ENCODE peak calls at places on chromosomes 12 and 14, in eight cellular contexts. One of them, this sample, is unnamed.

GRCh38 chr12:14995583-14996425 is 23.0 kb downstream of the PDE6H start:
- DNase-seq in NCI-H1694 treated with DMSO at 0.1 percent for 48 hours: peak
- DNase-seq in natural killer cell treated with Interleukin-12 subunit alpha and Interleukin-12 subunit beta and Interleukin-15 and Interleukin-18, amount 100 ng/mL, for 72 hours: no peak
- DNase-seq in NCI-H748 treated with DMSO at 0.1 percent for 48 hours: peak
- DNase-seq in OCI-M1: peak
- DNase-seq in stimulated activated naive CD8-positive, alpha-beta T cell treated with anti-CD3 and anti-CD28 coated beads, Interleukin-15, amount 100 ng/mL, for 72 hours: no peak
- DNase-seq in astrocyte of the spinal cord: peak
- DNase-seq in HEK293T: peak
- DNase-seq in this sample: no peak

GRCh38 chr12:49674318-49674985 is 32.8 kb downstream of the FMNL3 start:
- DNase-seq in NCI-H1694 treated with DMSO at 0.1 percent for 48 hours: no peak
- DNase-seq in OCI-M1: no peak
- DNase-seq in astrocyte of the spinal cord: peak
- DNase-seq in natural killer cell treated with Interleukin-12 subunit alpha and Interleukin-12 subunit beta and Interleukin-15 and Interleukin-18, amount 100 ng/mL, for 72 hours: no peak
- DNase-seq in HEK293T: no peak
- DNase-seq in stimulated activated naive CD8-positive, alpha-beta T cell treated with anti-CD3 and anti-CD28 coated beads, Interleukin-15, amount 100 ng/mL, for 72 hours: no peak
- DNase-seq in NCI-H748 treated with DMSO at 0.1 percent for 48 hours: no peak
- DNase-seq in this sample: peak

GRCh38 chr12:2256915-2257314 is 204.1 kb downstream of the CACNA1C start:
- DNase-seq in astrocyte of the spinal cord: peak
- DNase-seq in OCI-M1: no peak
- DNase-seq in natural killer cell treated with Interleukin-12 subunit alpha and Interleukin-12 subunit beta and Interleukin-15 and Interleukin-18, amount 100 ng/mL, for 72 hours: no peak
- DNase-seq in NCI-H748 treated with DMSO at 0.1 percent for 48 hours: no peak
- DNase-seq in stimulated activated naive CD8-positive, alpha-beta T cell treated with anti-CD3 and anti-CD28 coated beads, Interleukin-15, amount 100 ng/mL, for 72 hours: no peak
- DNase-seq in HEK293T: no peak
- DNase-seq in NCI-H1694 treated with DMSO at 0.1 percent for 48 hours: no peak
- DNase-seq in this sample: no peak

GRCh38 chr14:104795781-104796681 is 483 bp upstream of the AKT1 start:
- DNase-seq in HEK293T: peak
- DNase-seq in astrocyte of the spinal cord: no peak
- DNase-seq in stimulated activated naive CD8-positive, alpha-beta T cell treated with anti-CD3 and anti-CD28 coated beads, Interleukin-15, amount 100 ng/mL, for 72 hours: peak
- DNase-seq in NCI-H748 treated with DMSO at 0.1 percent for 48 hours: no peak
- DNase-seq in NCI-H1694 treated with DMSO at 0.1 percent for 48 hours: no peak
- DNase-seq in OCI-M1: peak
- DNase-seq in natural killer cell treated with Interleukin-12 subunit alpha and Interleukin-12 subunit beta and Interleukin-15 and Interleukin-18, amount 100 ng/mL, for 72 hours: peak
- DNase-seq in this sample: peak

GRCh38 chr14:58844544-58844943 is 206.8 kb downstream of the DACT1 start:
- DNase-seq in natural killer cell treated with Interleukin-12 subunit alpha and Interleukin-12 subunit beta and Interleukin-15 and Interleukin-18, amount 100 ng/mL, for 72 hours: no peak
- DNase-seq in OCI-M1: no peak
- DNase-seq in astrocyte of the spinal cord: no peak
- DNase-seq in NCI-H748 treated with DMSO at 0.1 percent for 48 hours: peak
- DNase-seq in NCI-H1694 treated with DMSO at 0.1 percent for 48 hours: no peak
- DNase-seq in stimulated activated naive CD8-positive, alpha-beta T cell treated with anti-CD3 and anti-CD28 coated beads, Interleukin-15, amount 100 ng/mL, for 72 hours: no peak
- DNase-seq in HEK293T: no peak
- DNase-seq in this sample: no peak

GRCh38 chr14:36047912-36048311 is 128.6 kb downstream of the PTCSC3 start:
- DNase-seq in HEK293T: no peak
- DNase-seq in stimulated activated naive CD8-positive, alpha-beta T cell treated with anti-CD3 and anti-CD28 coated beads, Interleukin-15, amount 100 ng/mL, for 72 hours: no peak
- DNase-seq in NCI-H1694 treated with DMSO at 0.1 percent for 48 hours: no peak
- DNase-seq in NCI-H748 treated with DMSO at 0.1 percent for 48 hours: no peak
- DNase-seq in OCI-M1: no peak
- DNase-seq in natural killer cell treated with Interleukin-12 subunit alpha and Interleukin-12 subunit beta and Interleukin-15 and Interleukin-18, amount 100 ng/mL, for 72 hours: no peak
- DNase-seq in astrocyte of the spinal cord: no peak
- DNase-seq in this sample: no peak

GRCh38 chr14:103112488-103113243 is 10.6 kb upstream of the TNFAIP2 start:
- DNase-seq in stimulated activated naive CD8-positive, alpha-beta T cell treated with anti-CD3 and anti-CD28 coated beads, Interleukin-15, amount 100 ng/mL, for 72 hours: no peak
- DNase-seq in HEK293T: no peak
- DNase-seq in NCI-H1694 treated with DMSO at 0.1 percent for 48 hours: no peak
- DNase-seq in OCI-M1: no peak
- DNase-seq in NCI-H748 treated with DMSO at 0.1 percent for 48 hours: no peak
- DNase-seq in astrocyte of the spinal cord: no peak
- DNase-seq in natural killer cell treated with Interleukin-12 subunit alpha and Interleukin-12 subunit beta and Interleukin-15 and Interleukin-18, amount 100 ng/mL, for 72 hours: no peak
- DNase-seq in this sample: no peak

GRCh38 chr14:31020834-31021575 is 4.4 kb upstream of the AP4S1 start:
- DNase-seq in astrocyte of the spinal cord: no peak
- DNase-seq in NCI-H1694 treated with DMSO at 0.1 percent for 48 hours: no peak
- DNase-seq in NCI-H748 treated with DMSO at 0.1 percent for 48 hours: no peak
- DNase-seq in natural killer cell treated with Interleukin-12 subunit alpha and Interleukin-12 subunit beta and Interleukin-15 and Interleukin-18, amount 100 ng/mL, for 72 hours: no peak
- DNase-seq in OCI-M1: no peak
- DNase-seq in HEK293T: no peak
- DNase-seq in stimulated activated naive CD8-positive, alpha-beta T cell treated with anti-CD3 and anti-CD28 coated beads, Interleukin-15, amount 100 ng/mL, for 72 hours: no peak
- DNase-seq in this sample: no peak

GRCh38 chr14:72781476-72782181 is 112.3 kb downstream of the DPF3 start:
- DNase-seq in NCI-H1694 treated with DMSO at 0.1 percent for 48 hours: no peak
- DNase-seq in astrocyte of the spinal cord: peak
- DNase-seq in stimulated activated naive CD8-positive, alpha-beta T cell treated with anti-CD3 and anti-CD28 coated beads, Interleukin-15, amount 100 ng/mL, for 72 hours: no peak
- DNase-seq in HEK293T: no peak
- DNase-seq in OCI-M1: no peak
- DNase-seq in NCI-H748 treated with DMSO at 0.1 percent for 48 hours: no peak
- DNase-seq in natural killer cell treated with Interleukin-12 subunit alpha and Interleukin-12 subunit beta and Interleukin-15 and Interleukin-18, amount 100 ng/mL, for 72 hours: no peak
- DNase-seq in this sample: no peak

GRCh38 chr14:73261075-73261474 is 23.8 kb downstream of the PAPLN start:
- DNase-seq in NCI-H1694 treated with DMSO at 0.1 percent for 48 hours: no peak
- DNase-seq in natural killer cell treated with Interleukin-12 subunit alpha and Interleukin-12 subunit beta and Interleukin-15 and Interleukin-18, amount 100 ng/mL, for 72 hours: no peak
- DNase-seq in OCI-M1: no peak
- DNase-seq in astrocyte of the spinal cord: no peak
- DNase-seq in NCI-H748 treated with DMSO at 0.1 percent for 48 hours: no peak
- DNase-seq in stimulated activated naive CD8-positive, alpha-beta T cell treated with anti-CD3 and anti-CD28 coated beads, Interleukin-15, amount 100 ng/mL, for 72 hours: no peak
- DNase-seq in HEK293T: no peak
- DNase-seq in this sample: no peak

GRCh38 chr12:19712041-19712440 is 272.7 kb downstream of the AEBP2 start:
- DNase-seq in NCI-H1694 treated with DMSO at 0.1 percent for 48 hours: no peak
- DNase-seq in OCI-M1: no peak
- DNase-seq in HEK293T: no peak
- DNase-seq in natural killer cell treated with Interleukin-12 subunit alpha and Interleukin-12 subunit beta and Interleukin-15 and Interleukin-18, amount 100 ng/mL, for 72 hours: no peak
- DNase-seq in astrocyte of the spinal cord: peak
- DNase-seq in stimulated activated naive CD8-positive, alpha-beta T cell treated with anti-CD3 and anti-CD28 coated beads, Interleukin-15, amount 100 ng/mL, for 72 hours: no peak
- DNase-seq in NCI-H748 treated with DMSO at 0.1 percent for 48 hours: no peak
- DNase-seq in this sample: no peak

GRCh38 chr12:103742349-103742784 is 98.7 kb downstream of the NT5DC3 start:
- DNase-seq in stimulated activated naive CD8-positive, alpha-beta T cell treated with anti-CD3 and anti-CD28 coated beads, Interleukin-15, amount 100 ng/mL, for 72 hours: no peak
- DNase-seq in astrocyte of the spinal cord: no peak
- DNase-seq in NCI-H748 treated with DMSO at 0.1 percent for 48 hours: peak
- DNase-seq in NCI-H1694 treated with DMSO at 0.1 percent for 48 hours: peak
- DNase-seq in OCI-M1: no peak
- DNase-seq in HEK293T: no peak
- DNase-seq in natural killer cell treated with Interleukin-12 subunit alpha and Interleukin-12 subunit beta and Interleukin-15 and Interleukin-18, amount 100 ng/mL, for 72 hours: no peak
- DNase-seq in this sample: no peak

GRCh38 chr14:76113691-76114090 is 38.0 kb upstream of the GPATCH2L start:
- DNase-seq in stimulated activated naive CD8-positive, alpha-beta T cell treated with anti-CD3 and anti-CD28 coated beads, Interleukin-15, amount 100 ng/mL, for 72 hours: no peak
- DNase-seq in OCI-M1: no peak
- DNase-seq in NCI-H748 treated with DMSO at 0.1 percent for 48 hours: no peak
- DNase-seq in astrocyte of the spinal cord: no peak
- DNase-seq in HEK293T: no peak
- DNase-seq in natural killer cell treated with Interleukin-12 subunit alpha and Interleukin-12 subunit beta and Interleukin-15 and Interleukin-18, amount 100 ng/mL, for 72 hours: no peak
- DNase-seq in NCI-H1694 treated with DMSO at 0.1 percent for 48 hours: no peak
- DNase-seq in this sample: no peak

GRCh38 chr14:36067428-36068187 is 108.9 kb downstream of the PTCSC3 start:
- DNase-seq in stimulated activated naive CD8-positive, alpha-beta T cell treated with anti-CD3 and anti-CD28 coated beads, Interleukin-15, amount 100 ng/mL, for 72 hours: no peak
- DNase-seq in natural killer cell treated with Interleukin-12 subunit alpha and Interleukin-12 subunit beta and Interleukin-15 and Interleukin-18, amount 100 ng/mL, for 72 hours: no peak
- DNase-seq in OCI-M1: no peak
- DNase-seq in astrocyte of the spinal cord: no peak
- DNase-seq in NCI-H1694 treated with DMSO at 0.1 percent for 48 hours: no peak
- DNase-seq in HEK293T: no peak
- DNase-seq in NCI-H748 treated with DMSO at 0.1 percent for 48 hours: peak
- DNase-seq in this sample: peak

GRCh38 chr12:131942671-131943070 is 7.1 kb upstream of the EP400 start:
- DNase-seq in NCI-H748 treated with DMSO at 0.1 percent for 48 hours: no peak
- DNase-seq in NCI-H1694 treated with DMSO at 0.1 percent for 48 hours: no peak
- DNase-seq in HEK293T: no peak
- DNase-seq in astrocyte of the spinal cord: no peak
- DNase-seq in OCI-M1: no peak
- DNase-seq in natural killer cell treated with Interleukin-12 subunit alpha and Interleukin-12 subunit beta and Interleukin-15 and Interleukin-18, amount 100 ng/mL, for 72 hours: no peak
- DNase-seq in stimulated activated naive CD8-positive, alpha-beta T cell treated with anti-CD3 and anti-CD28 coated beads, Interleukin-15, amount 100 ng/mL, for 72 hours: no peak
- DNase-seq in this sample: no peak

GRCh38 chr12:17214910-17215309 is 608.9 kb upstream of the LMO3 start:
- DNase-seq in NCI-H748 treated with DMSO at 0.1 percent for 48 hours: no peak
- DNase-seq in natural killer cell treated with Interleukin-12 subunit alpha and Interleukin-12 subunit beta and Interleukin-15 and Interleukin-18, amount 100 ng/mL, for 72 hours: no peak
- DNase-seq in HEK293T: no peak
- DNase-seq in astrocyte of the spinal cord: no peak
- DNase-seq in OCI-M1: no peak
- DNase-seq in NCI-H1694 treated with DMSO at 0.1 percent for 48 hours: no peak
- DNase-seq in stimulated activated naive CD8-positive, alpha-beta T cell treated with anti-CD3 and anti-CD28 coated beads, Interleukin-15, amount 100 ng/mL, for 72 hours: no peak
- DNase-seq in this sample: no peak

GRCh38 chr14:56995010-56995409 is 184.7 kb upstream of the OTX2 start:
- DNase-seq in stimulated activated naive CD8-positive, alpha-beta T cell treated with anti-CD3 and anti-CD28 coated beads, Interleukin-15, amount 100 ng/mL, for 72 hours: no peak
- DNase-seq in NCI-H1694 treated with DMSO at 0.1 percent for 48 hours: no peak
- DNase-seq in HEK293T: no peak
- DNase-seq in natural killer cell treated with Interleukin-12 subunit alpha and Interleukin-12 subunit beta and Interleukin-15 and Interleukin-18, amount 100 ng/mL, for 72 hours: no peak
- DNase-seq in NCI-H748 treated with DMSO at 0.1 percent for 48 hours: no peak
- DNase-seq in OCI-M1: no peak
- DNase-seq in astrocyte of the spinal cord: no peak
- DNase-seq in this sample: no peak

This sample was measured in NCI-H187.